ENCODE peak calls at places on chromosomes 4 and X, in six cellular contexts. B is GM23248, U is HCT116, I is GM23338, O is MM.1S, E is PC-3. Q is an unnamed sample.

GRCh38 chr4:47270226-47270888 is 193.1 kb downstream of the COMMD8 start:
- DNase-seq in B (no peak), I (peak; percentile 17), U (no peak), O (no peak), E (no peak), Q (no peak)

GRCh38 chr4:40349561-40350198 is 14.5 kb downstream of the CHRNA9 start:
- DNase-seq in O (no peak), B (peak; percentile 82), I (no peak), U (no peak), E (peak; percentile 42), Q (no peak)

GRCh38 chr4:2849267-2850140 is 5.9 kb downstream of the ADD1 start:
- DNase-seq in U (no peak), I (no peak), O (no peak), B (peak; percentile 40), E (no peak), Q (no peak)

GRCh38 chr4:61068025-61068424 is 132.1 kb upstream of the ADGRL3 start:
- DNase-seq in B (no peak), U (no peak), I (no peak), E (no peak), O (no peak), Q (no peak)

GRCh38 chr4:81215936-81216335 is 914 bp upstream of the PRKG2 start:
- DNase-seq in O (no peak), U (no peak), B (no peak), E (no peak), I (no peak), Q (no peak)

GRCh38 chrX:103540145-103540544 is 20.9 kb upstream of the RAB40A start:
- DNase-seq in O (no peak), U (no peak), B (peak; percentile 74), I (no peak), E (peak; percentile 51), Q (no peak)

GRCh38 chr4:159434496-159435241 is 331.8 kb downstream of the RAPGEF2 start:
- DNase-seq in U (no peak), E (peak; percentile 65), O (no peak), B (peak; percentile 66), I (no peak), Q (no peak)

GRCh38 chr4:124529131-124529530 is 183.4 kb downstream of the ANKRD50 start:
- DNase-seq in I (no peak), B (peak; percentile 13), U (no peak), E (no peak), O (no peak), Q (no peak)

GRCh38 chrX:114924846-114925245 is 92.6 kb downstream of the IL13RA2 start:
- DNase-seq in E (peak; percentile 54), O (no peak), U (no peak), B (peak; percentile 47), I (peak; percentile 28), Q (no peak)

GRCh38 chrX:39309721-39310152 is 508.5 kb downstream of the MID1IP1 start:
- DNase-seq in E (no peak), O (no peak), B (no peak), U (no peak), I (no peak), Q (no peak)

GRCh38 chr4:176230827-176231226 is 35.4 kb upstream of the SPATA4 start:
- DNase-seq in O (no peak), I (no peak), B (no peak), E (no peak), U (no peak), Q (no peak)

GRCh38 chrX:153667931-153668396 is 5.6 kb downstream of the PNCK start:
- DNase-seq in E (peak; percentile 82), O (peak; percentile 61), U (peak; percentile 50), I (peak; percentile 85), B (peak; percentile 72), Q (peak; percentile 94)

GRCh38 chr4:186840222-186840701 is 116.6 kb upstream of the FAT1 start:
- DNase-seq in B (no peak), E (no peak), U (peak; percentile 81), O (no peak), I (no peak), Q (no peak)

GRCh38 chr4:9765091-9765490 is 16.3 kb upstream of the DRD5 start:
- DNase-seq in B (peak; percentile 40), E (peak; percentile 26), U (peak; percentile 31), O (peak; percentile 32), I (peak; percentile 65), Q (peak; percentile 75)

GRCh38 chr4:153594208-153594607 is 89.9 kb upstream of the TLR2 start:
- DNase-seq in I (no peak), O (peak; percentile 16), U (no peak), B (peak; percentile 33), E (peak; percentile 31), Q (no peak)
- H2AFZ ChIP-seq in I (no peak overlapping the region), O (no peak overlapping the region), U (no peak overlapping the region), B (no peak overlapping the region), E (no peak overlapping the region), Q (no peak overlapping the region)

GRCh38 chr4:13902141-13902540 is 274.6 kb upstream of the BOD1L1 start:
- DNase-seq in I (no peak), O (no peak), E (no peak), B (peak; percentile 12), U (no peak), Q (no peak)

GRCh38 chr4:13905543-13905942 is 278.0 kb upstream of the BOD1L1 start:
- DNase-seq in I (no peak), U (no peak), B (peak; percentile 30), O (no peak), E (peak; percentile 72), Q (no peak)

GRCh38 chr4:13906727-13907126 is 279.2 kb upstream of the BOD1L1 start:
- DNase-seq in E (no peak), I (no peak), B (peak; percentile 39), O (no peak), U (no peak), Q (no peak)

GRCh38 chr4:13903061-13903460 is 275.5 kb upstream of the BOD1L1 start:
- DNase-seq in B (no peak), U (no peak), I (no peak), E (no peak), O (no peak), Q (no peak)

GRCh38 chr4:13903851-13904340 is 276.4 kb upstream of the BOD1L1 start:
- DNase-seq in I (no peak), U (no peak), B (no peak), E (no peak), O (no peak), Q (no peak)
- H3K9me2 ChIP-seq in I (no peaks in the 10 kb centered on the region), U (no peaks in the 10 kb centered on the region), B (no peaks in the 10 kb centered on the region), E (no peaks in the 10 kb centered on the region), O (no peaks in the 10 kb centered on the region), Q (no peaks in the 10 kb centered on the region)

DNA sequence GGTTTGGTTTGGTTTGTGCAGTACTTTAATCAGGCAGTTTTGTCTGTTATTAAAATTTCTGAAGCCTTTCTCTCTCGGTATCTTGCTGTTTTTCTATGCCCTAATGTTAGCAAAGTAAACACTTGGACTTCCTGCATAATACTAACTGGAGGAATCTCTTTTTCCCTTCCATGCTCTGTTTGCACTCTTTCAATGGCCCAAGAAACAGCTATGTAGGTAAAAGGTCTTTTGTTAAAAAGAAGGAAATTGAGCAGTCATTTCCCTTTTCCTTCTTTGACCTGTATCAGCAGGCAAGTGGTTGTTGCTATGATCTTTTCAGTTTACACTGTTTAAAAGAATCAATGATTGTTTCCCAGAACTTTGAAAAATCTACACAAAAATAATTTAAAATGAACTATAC is 82.7 kb downstream of the CCSER1 start:
- DNase-seq in E (peak; percentile 53), I (no peak), U (no peak), B (no peak), O (no peak), Q (no peak)
- H2AFZ ChIP-seq in E (peak overlapping the region; percentile 30), I (no peak overlapping the region), U (no peak overlapping the region), B (no peak overlapping the region), O (no peak overlapping the region), Q (no peak overlapping the region)

GRCh38 chr4:152072886-152073285 is 312.1 kb upstream of the GATB start:
- DNase-seq in B (no peak), E (no peak), O (no peak), I (no peak), U (no peak), Q (no peak)
- H3K9me2 ChIP-seq in B (no peaks in the 10 kb centered on the region), E (no peaks in the 10 kb centered on the region), O (no peaks in the 10 kb centered on the region), I (peaks cover 7% of the 10 kb centered on the region), U (no peaks in the 10 kb centered on the region), Q (no peaks in the 10 kb centered on the region)

GRCh38 chrX:41600266-41600665 is 88.5 kb upstream of the GPR34 start:
- DNase-seq in U (no peak), E (no peak), B (peak; percentile 43), I (peak; percentile 28), O (no peak), Q (no peak)
- H2AFZ ChIP-seq in U (no peak overlapping the region), E (no peak overlapping the region), B (no peak overlapping the region), I (no peak overlapping the region), O (no peak overlapping the region), Q (no peak overlapping the region)

GRCh38 chr4:128686810-128687209 is 122.7 kb upstream of the JADE1 start:
- DNase-seq in U (no peak), I (no peak), B (no peak), O (no peak), E (no peak), Q (no peak)
- H3K9me2 ChIP-seq in U (no peaks in the 10 kb centered on the region), I (peaks cover 4% of the 10 kb centered on the region), B (no peaks in the 10 kb centered on the region), O (no peaks in the 10 kb centered on the region), E (no peaks in the 10 kb centered on the region), Q (no peaks in the 10 kb centered on the region)

GRCh38 chr4:104532677-104533076 is 38.0 kb upstream of the CXXC4 start:
- DNase-seq in B (no peak), U (no peak), I (peak; percentile 45), O (no peak), E (no peak), Q (no peak)

GRCh38 chr4:104531390-104531789 is 36.7 kb upstream of the CXXC4 start:
- DNase-seq in O (peak; percentile 16), E (no peak), U (no peak), B (no peak), I (no peak), Q (no peak)
- H2AFZ ChIP-seq in O (no peak overlapping the region), E (no peak overlapping the region), U (no peak overlapping the region), B (no peak overlapping the region), I (no peak overlapping the region), Q (no peak overlapping the region)

DNA sequence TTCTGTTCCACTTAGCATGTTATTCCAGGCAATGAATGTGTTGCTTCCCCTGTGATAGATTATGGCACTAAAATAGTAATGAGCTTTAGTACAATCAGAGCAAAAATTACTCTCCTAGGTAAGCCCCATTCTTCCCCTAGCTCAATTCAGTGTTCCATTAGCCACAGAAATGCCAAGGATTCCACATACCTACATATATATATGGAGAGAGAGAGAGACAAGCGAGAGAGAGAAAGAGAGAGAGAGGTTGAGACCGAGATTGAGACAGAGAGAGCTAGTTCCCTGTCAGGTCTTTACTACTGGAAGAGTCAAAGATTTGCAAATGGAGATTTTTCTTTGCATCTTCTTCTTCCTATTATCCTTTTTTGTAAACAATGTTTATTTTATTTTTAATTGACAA is 8.7 kb downstream of the LIMCH1 start:
- DNase-seq in E (no peak), O (no peak), I (peak; percentile 43), B (no peak), U (no peak), Q (no peak)
- H3K9me2 ChIP-seq in E (no peaks in the 10 kb centered on the region), O (no peaks in the 10 kb centered on the region), I (no peaks in the 10 kb centered on the region), B (no peaks in the 10 kb centered on the region), U (no peaks in the 10 kb centered on the region), Q (no peaks in the 10 kb centered on the region)

GRCh38 chr4:79455216-79455615 is 47.2 kb upstream of the GK2 start:
- DNase-seq in B (no peak), I (no peak), U (no peak), E (no peak), O (no peak), Q (no peak)

DNA sequence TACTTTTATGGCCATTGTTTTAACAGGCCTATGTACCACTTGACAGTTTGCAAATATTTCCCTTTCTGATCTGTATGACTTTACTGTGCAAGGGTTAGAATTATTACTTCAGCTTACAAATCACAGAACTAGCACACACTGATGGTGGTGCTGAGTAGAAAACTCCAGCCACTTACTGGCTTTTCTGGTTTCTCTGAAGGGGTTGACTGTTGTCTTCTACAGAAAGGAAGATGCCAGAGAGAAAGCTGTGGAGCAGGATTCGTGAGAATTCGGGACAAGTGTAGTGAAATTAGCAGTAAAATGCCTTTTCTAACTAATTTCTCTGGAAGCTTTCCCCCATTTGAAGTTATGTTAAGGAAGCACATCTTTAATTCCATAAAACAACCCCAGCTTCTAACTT is 46.6 kb upstream of the GK2 start:
- DNase-seq in E (no peak), O (no peak), U (no peak), I (no peak), B (no peak), Q (no peak)
- H2AFZ ChIP-seq in E (no peak overlapping the region), O (no peak overlapping the region), U (no peak overlapping the region), I (no peak overlapping the region), B (no peak overlapping the region), Q (no peak overlapping the region)